ENCODE peak calls at places on chromosomes 4 and X, in five cellular contexts. G is IMR-90, N is GM12878, O is HepG2, S is K562. E is an unnamed sample.
A peak's percentile ranks its signal among the peaks of the same experiment; 100 is the strongest.

GRCh38 chrX:56253832-56254703 is 21.9 kb downstream of the KLF8 start:
- DNase-seq in G (no peak), N (no peak), O (no peak), S (no peak), E (no peak)

GRCh38 chrX:145751943-145752342 is 65.7 kb upstream of the SLITRK2 start:
- DNase-seq in G (no peak), N (no peak), O (no peak), S (no peak), E (no peak)

GRCh38 chr4:145003675-145004074 is 94.3 kb downstream of the ANAPC10 start:
- DNase-seq in G (no peak), N (no peak), O (no peak), S (no peak), E (no peak)

GRCh38 chrX:49282647-49283011 is 13.0 kb downstream of the PPP1R3F start:
- DNase-seq in G (peak; percentile 33), N (no peak), O (no peak), S (peak; percentile 49), E (peak; percentile 61)

GRCh38 chr4:54032558-54033135 is 31.8 kb downstream of the CHIC2 start:
- DNase-seq in G (no peak), N (no peak), O (no peak), S (no peak), E (no peak)

GRCh38 chr4:52915730-52916129 is 53.6 kb downstream of the RASL11B start:
- DNase-seq in G (no peak), N (no peak), O (no peak), S (no peak), E (no peak)

GRCh38 chr4:103996637-103997036 is 276.9 kb upstream of the TACR3 start:
- DNase-seq in G (no peak), N (no peak), O (peak; percentile 45), S (no peak), E (no peak)

GRCh38 chrX:21490341-21490740 is 116.1 kb downstream of the CNKSR2 start:
- DNase-seq in G (no peak), N (no peak), O (no peak), S (no peak), E (no peak)

GRCh38 chr4:16715482-16715881 is 183.0 kb downstream of the LDB2 start:
- DNase-seq in G (no peak), N (no peak), O (no peak), S (no peak), E (no peak)

GRCh38 chrX:109902665-109903064 is 100.2 kb upstream of the TMEM164 start:
- DNase-seq in G (peak; percentile 61), N (no peak), O (peak; percentile 41), S (no peak), E (no peak)

GRCh38 chr4:138686078-138686477 is 329.5 kb upstream of the NOCT start:
- DNase-seq in G (no peak), N (no peak), O (no peak), S (no peak), E (peak; percentile 59)

GRCh38 chrX:16882188-16882587 is 12.0 kb upstream of the RBBP7 start:
- DNase-seq in G (peak; percentile 25), N (no peak), O (no peak), S (no peak), E (peak; percentile 34)

GRCh38 chrX:110866421-110866820 is 70.8 kb upstream of the CHRDL1 start:
- DNase-seq in G (no peak), N (no peak), O (no peak), S (no peak), E (no peak)

GRCh38 chr4:77695769-77696168 is 90.1 kb downstream of the CXCL13 start:
- DNase-seq in G (peak; percentile 97), N (no peak), O (peak; percentile 56), S (no peak), E (no peak)

GRCh38 chrX:48059296-48059639 is 12.2 kb downstream of the ZNF630 start:
- DNase-seq in G (no peak), N (no peak), O (no peak), S (no peak), E (no peak)

GRCh38 chr4:112348488-112349158 is 51.5 kb downstream of the ALPK1 start:
- DNase-seq in G (peak; percentile 84), N (no peak), O (peak; percentile 65), S (peak; percentile 14), E (peak; percentile 57)

GRCh38 chr4:99934891-99935290 is 11.5 kb downstream of the DNAJB14 start:
- DNase-seq in G (peak; percentile 19), N (no peak), O (no peak), S (no peak), E (no peak)

GRCh38 chr4:74258949-74259348 is 49.3 kb upstream of the EPGN start:
- DNase-seq in G (peak; percentile 60), N (no peak), O (no peak), S (no peak), E (no peak)

GRCh38 chr4:106854970-106855369 is 181.1 kb downstream of the DKK2 start:
- DNase-seq in G (no peak), N (no peak), O (no peak), S (no peak), E (no peak)

GRCh38 chr4:156537275-156537674 is 434.3 kb downstream of the PDGFC start:
- DNase-seq in G (peak; percentile 22), N (no peak), O (no peak), S (no peak), E (no peak)

GRCh38 chrX:123340691-123341090 is 156.6 kb downstream of the GRIA3 start:
- DNase-seq in G (no peak), N (no peak), O (no peak), S (no peak), E (no peak)

GRCh38 chr4:184313710-184314659 is 96.3 kb upstream of the ENPP6 start:
- DNase-seq in G (no peak), N (peak; percentile 94), O (no peak), S (no peak), E (no peak)
- H3K4me1 ChIP-seq in G (no peaks in the 10 kb centered on the region), N (peaks cover 70% of the 10 kb centered on the region), O (peaks cover 39% of the 10 kb centered on the region), S (peaks cover 4% of the 10 kb centered on the region), E (no peaks in the 10 kb centered on the region)

GRCh38 chrX:64398088-64398487 is 2.8 kb upstream of the MTMR8 start:
- DNase-seq in G (no peak), N (no peak), O (no peak), S (no peak), E (no peak)

GRCh38 chrX:64395568-64395929 is 297 bp upstream of the MTMR8 start:
- DNase-seq in G (no peak), N (no peak), O (no peak), S (no peak), E (no peak)

GRCh38 chrX:64394874-64395567 is at the start of gene MTMR8:
- DNase-seq in G (no peak), N (peak; percentile 23), O (no peak), S (peak; percentile 79), E (peak; percentile 75)

GRCh38 chrX:64389489-64389888 is 5.8 kb downstream of the MTMR8 start:
- DNase-seq in G (no peak), N (no peak), O (no peak), S (no peak), E (no peak)

DNA sequence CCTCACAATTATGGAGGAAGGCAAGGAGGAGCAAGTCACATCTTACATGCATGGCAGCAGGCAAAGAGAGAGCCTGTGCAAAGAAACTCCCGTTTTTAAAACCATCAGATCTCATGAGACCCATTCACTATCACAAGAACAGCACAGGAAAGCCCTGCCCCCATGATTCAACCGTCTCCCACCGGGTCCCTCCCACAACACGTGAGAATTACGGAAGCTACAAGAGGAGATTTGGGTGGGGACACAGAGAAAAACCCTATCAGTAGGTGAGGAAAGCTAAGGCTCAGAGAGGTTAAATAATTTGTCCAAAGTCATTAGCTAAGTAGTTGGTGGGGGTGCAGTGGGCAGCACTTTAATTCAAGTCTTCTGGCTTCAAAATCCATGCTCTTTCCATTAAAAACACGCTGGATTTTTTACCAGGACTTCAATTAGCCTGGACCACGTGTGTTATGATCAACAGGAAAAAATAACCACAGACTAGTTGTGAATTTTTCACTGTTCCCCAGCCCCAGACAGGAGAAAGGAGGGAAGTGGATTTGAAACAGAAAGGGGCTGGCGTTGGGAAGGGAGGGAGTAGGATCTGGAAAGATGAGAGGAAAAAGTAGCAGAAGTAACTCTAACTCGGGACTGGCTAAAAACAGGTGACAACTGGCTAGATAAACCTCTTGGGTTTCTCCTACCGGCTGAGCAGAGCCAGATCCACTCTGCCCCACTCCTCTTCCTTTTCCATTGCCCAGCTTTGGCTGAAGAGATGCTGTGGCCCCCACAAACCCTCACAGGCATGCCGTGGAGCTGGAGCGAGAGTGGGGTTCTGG is 986 bp downstream of the MTMR8 start:
- DNase-seq in G (no peak), N (no peak), O (no peak), S (no peak), E (peak; percentile 5)
- H2AFZ ChIP-seq in G (no peak overlapping the region), N (peak overlapping the region; percentile 92), O (no peak overlapping the region), S (peak overlapping the region; percentile 92), E (peak overlapping the region; percentile 88)

DNA sequence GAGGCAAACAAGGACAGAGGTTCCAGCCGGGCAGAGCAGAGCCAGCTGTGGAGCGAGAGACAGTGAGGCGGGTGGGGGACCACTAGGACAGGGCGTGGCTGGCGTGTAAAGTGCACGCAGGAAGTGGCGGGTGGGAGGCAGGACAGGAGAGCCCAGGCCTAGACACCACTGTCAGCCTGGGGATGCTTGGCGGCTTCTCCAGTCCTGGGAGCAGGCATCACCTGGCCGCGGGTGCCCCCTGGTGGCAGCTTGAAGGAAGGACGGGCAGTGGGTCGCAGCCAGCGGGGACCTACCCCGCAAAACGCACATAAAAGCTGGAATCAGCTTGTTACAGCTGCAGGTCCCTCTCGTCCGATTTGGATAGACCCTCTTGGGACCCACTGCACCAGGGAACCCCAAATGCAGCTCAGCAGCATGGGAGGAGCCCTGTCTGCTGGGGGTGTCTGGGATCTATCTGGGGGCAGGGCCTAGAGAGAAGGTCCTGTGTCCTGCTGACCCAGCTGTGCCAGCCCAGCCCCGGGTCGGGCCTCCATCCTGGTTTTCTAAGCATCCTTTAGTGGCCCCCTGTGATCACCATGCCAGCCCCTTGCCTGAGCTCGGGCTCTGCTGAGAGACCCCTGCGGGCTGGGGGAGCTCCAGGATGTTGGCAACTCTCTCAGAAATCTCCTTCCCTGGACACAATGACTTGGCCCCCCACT is 57.7 kb downstream of the WFS1 start:
- DNase-seq in G (peak; percentile 55), N (no peak), O (peak; percentile 60), S (peak; percentile 88), E (peak; percentile 94)
- TF ChIP-seq USF2 in G (no peak), N (no peak), O (no peak), S (no peak), E (no peak)

GRCh38 chr4:94504545-94504944 is 52.8 kb downstream of the PDLIM5 start:
- DNase-seq in G (peak; percentile 41), N (no peak), O (no peak), S (no peak), E (no peak)
- H3K4me1 ChIP-seq in G (peaks cover 17% of the 10 kb centered on the region), N (no peaks in the 10 kb centered on the region), O (peaks cover 28% of the 10 kb centered on the region), S (no peaks in the 10 kb centered on the region), E (peaks cover 7% of the 10 kb centered on the region)

DNA sequence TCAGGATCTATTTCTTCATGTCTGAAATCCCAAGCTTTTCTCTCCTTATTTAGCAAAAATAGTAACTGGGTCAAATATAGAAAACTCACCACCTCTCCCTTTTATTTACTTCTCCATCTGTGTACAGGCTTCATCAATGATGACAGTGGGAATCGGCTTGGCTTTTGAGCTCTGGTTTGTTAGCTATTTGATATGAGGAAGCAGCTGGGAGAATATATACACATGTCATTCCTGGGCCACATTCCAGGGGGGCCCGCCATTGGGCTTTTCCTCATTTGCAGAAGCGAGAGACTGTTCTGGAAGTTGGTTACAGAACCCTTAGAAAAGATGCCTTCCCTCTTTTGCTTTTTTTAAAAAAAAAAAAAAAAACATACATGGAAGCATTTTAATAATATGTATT is 107.4 kb upstream of the F9 start:
- DNase-seq in G (no peak), N (no peak), O (no peak), S (no peak), E (no peak)
- H2AFZ ChIP-seq in G (no peak overlapping the region), N (no peak overlapping the region), O (no peak overlapping the region), S (no peak overlapping the region), E (no peak overlapping the region)

GRCh38 chr4:108941914-108942379 is 179.1 kb upstream of the ETNPPL start:
- DNase-seq in G (no peak), N (no peak), O (no peak), S (no peak), E (no peak)
- TF ChIP-seq USF2 in G (no peak), N (no peak), O (no peak), S (no peak), E (no peak)

GRCh38 chr4:94566420-94566819 is 114.7 kb downstream of the PDLIM5 start:
- DNase-seq in G (no peak), N (no peak), O (peak; percentile 71), S (no peak), E (no peak)
- H3K4me1 ChIP-seq in G (peaks cover 1% of the 10 kb centered on the region), N (no peaks in the 10 kb centered on the region), O (peaks cover 59% of the 10 kb centered on the region), S (no peaks in the 10 kb centered on the region), E (peaks cover 20% of the 10 kb centered on the region)

E was measured in SK-N-SH.